ENCODE peak calls at places on chromosomes 2 and 18, in five cellular contexts. C is upper lobe of right lung; F is kidney epithelial cell; T is CD8-positive, alpha-beta T cell; U is epithelial cell of esophagus. D is an unnamed sample.

GRCh38 chr2:1781291-1782080 is 37.2 kb upstream of the PXDN start:
- DNase-seq in C (no peak), F (no peak), T (peak), U (no peak), D (no peak)

GRCh38 chr2:128520787-128521186 is 202.1 kb upstream of the HS6ST1 start:
- DNase-seq in C (no peak), F (no peak), T (no peak), U (no peak), D (peak)

GRCh38 chr2:143426296-143426695 is 297.1 kb downstream of the ARHGAP15 start:
- DNase-seq in C (no peak), F (peak), T (no peak), U (peak), D (no peak)

GRCh38 chr2:109613922-109614714 is at the start of the genes SEPTIN10 and SOWAHC:
- DNase-seq in C (peak), F (peak), T (peak), U (peak), D (peak)

GRCh38 chr2:24793752-24794477 is 690 bp downstream of the CENPO start:
- DNase-seq in C (no peak), F (peak), T (no peak), U (peak), D (no peak)

GRCh38 chr2:223901311-223901710 is 43.8 kb downstream of the WDFY1 start:
- DNase-seq in C (no peak), F (no peak), T (no peak), U (no peak), D (no peak)

GRCh38 chr2:26805241-26805676 is 19.4 kb downstream of the CENPA start:
- DNase-seq in C (no peak), F (peak), T (no peak), U (peak), D (no peak)

GRCh38 chr18:49279041-49279440 is 181.4 kb downstream of the DYM start:
- DNase-seq in C (no peak), F (no peak), T (no peak), U (peak), D (no peak)

GRCh38 chr18:44835555-44836156 is 155.0 kb downstream of the SETBP1 start:
- DNase-seq in C (no peak), F (no peak), T (no peak), U (no peak), D (no peak)

GRCh38 chr18:66196805-66197204 is 407.1 kb downstream of the CDH19 start:
- DNase-seq in C (no peak), F (no peak), T (no peak), U (no peak), D (no peak)

GRCh38 chr18:59950215-59950944 is 50.6 kb downstream of the PMAIP1 start:
- DNase-seq in C (no peak), F (no peak), T (no peak), U (peak), D (no peak)

GRCh38 chr2:88055436-88056128 is at the start of gene KRCC1:
- DNase-seq in C (peak), F (peak), T (peak), U (peak), D (peak)
- TF ChIP-seq CTCF in C (no peak), F (no peak), T (no peak), U (no peak), D (no peak)

DNA sequence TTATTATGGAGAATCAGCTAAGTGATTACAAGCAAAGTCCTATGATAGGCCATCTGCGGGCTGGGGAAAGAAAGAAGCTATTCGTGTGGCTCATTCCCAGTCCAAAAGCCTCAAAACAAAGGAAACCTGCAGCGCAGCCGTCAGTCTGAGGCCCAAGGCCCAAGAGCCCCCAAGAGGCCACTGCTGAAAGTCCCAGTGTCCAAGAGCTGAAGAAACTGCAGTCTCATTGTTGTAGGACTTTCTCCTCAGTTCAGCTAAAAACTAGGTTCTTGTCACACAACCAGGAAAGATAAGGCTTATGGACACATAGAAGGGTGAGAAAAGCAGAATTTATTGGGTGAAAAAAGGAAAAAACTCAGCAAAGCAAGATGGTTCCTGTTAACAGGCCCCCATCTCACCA is 143.2 kb downstream of the RHBDD1 start:
- DNase-seq in C (no peak), F (no peak), T (no peak), U (no peak), D (no peak)
- TF ChIP-seq CTCF in C (no peak), F (no peak), T (no peak), U (no peak), D (no peak)

DNA sequence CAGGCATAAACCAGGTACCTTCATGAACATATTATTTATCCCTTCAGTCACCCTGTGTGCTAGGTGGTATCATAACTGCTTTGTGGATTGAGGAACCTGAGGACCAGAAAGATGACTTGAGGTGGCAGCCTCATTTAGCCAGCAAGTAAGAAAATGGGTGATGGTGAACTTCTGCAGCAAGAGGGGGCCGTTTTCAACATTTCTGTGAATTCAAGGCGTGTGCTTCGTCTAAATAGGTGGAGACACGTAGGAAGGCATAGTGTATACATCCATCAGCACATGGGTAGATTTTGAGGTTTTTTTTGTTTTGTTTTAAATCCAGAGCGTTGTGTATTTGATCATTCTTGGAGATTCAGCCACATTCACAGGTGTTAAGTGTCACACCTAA is 118.7 kb downstream of the SPTBN1 start:
- DNase-seq in C (no peak), F (no peak), T (no peak), U (no peak), D (no peak)
- TF ChIP-seq CTCF in C (no peak), F (no peak), T (no peak), U (no peak), D (no peak)

DNA sequence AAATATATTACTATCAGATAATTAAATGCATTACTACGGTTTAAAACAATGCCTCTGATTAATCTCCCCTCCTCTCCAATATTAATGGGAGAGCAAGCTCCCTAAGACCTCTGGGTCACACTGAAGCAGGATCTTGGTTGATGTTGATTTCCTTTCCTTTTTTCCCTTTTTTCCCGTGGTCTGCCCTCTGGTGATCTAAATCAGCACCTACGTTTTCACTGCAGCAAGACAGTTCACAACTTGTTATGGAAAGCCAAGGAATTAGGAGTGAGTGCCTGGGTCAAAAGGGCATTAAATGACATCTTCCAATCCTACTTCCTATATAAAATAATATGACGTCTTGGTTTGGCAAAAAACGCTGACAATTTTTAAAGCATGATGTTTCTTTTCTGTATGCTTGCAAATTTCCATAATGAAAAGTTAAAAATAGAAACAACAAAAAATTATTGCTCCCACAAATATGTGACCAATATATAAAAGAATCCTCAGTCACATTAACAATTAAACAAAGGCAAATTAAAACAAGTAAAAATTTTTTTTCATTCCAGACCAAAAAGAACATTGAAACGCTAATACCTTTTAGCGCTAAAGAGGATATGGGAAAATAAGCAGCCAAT is 7.9 kb upstream of the CFAP36 start:
- DNase-seq in C (no peak), F (no peak), T (no peak), U (peak), D (no peak)
- TF ChIP-seq CTCF in C (peak), F (peak), T (no peak), U (peak), D (no peak)

DNA sequence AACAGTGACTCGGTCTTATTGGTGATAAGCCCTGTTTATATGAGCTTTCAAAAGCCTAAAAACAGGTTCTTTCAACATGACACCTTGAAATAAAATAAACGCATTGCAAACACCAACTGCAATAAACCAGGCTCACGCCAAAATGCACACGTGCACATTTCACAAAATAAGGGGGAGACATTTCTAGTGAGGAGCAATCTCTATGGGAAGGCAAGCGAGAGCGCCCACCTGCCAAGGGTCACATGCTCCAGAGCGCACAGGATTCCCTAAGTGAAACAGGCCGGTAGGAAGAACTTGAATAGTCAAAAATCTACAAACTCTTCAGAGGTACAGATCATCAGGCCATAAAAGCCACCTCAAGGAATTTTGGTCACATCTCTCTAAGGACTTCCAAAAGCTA is 1.9 kb downstream of the PID1 start:
- DNase-seq in C (no peak), F (no peak), T (no peak), U (no peak), D (no peak)
- TF ChIP-seq CTCF in C (no peak), F (no peak), T (no peak), U (no peak), D (no peak)

DNA sequence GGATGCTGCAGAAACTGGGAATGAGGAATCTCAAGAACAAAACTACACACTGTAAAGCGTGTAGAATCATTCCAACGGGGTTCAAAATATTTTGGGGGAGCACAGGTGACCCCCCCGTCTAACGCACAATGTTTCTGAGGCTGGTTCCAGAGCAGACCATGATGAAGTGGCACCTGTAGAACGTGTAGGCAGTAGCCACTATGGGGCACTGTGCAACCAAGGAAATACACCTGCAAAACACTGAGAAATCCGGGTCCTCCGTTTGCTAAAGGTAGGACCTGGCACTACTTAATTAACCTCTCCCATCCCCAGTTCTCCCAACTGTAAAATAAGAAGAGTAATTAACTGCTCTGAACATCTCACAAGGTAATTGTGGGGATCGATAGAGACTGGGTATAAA is 22.6 kb downstream of the ST6GAL2 start:
- DNase-seq in C (no peak), F (no peak), T (no peak), U (peak), D (no peak)
- TF ChIP-seq CTCF in C (no peak), F (peak), T (no peak), U (no peak), D (no peak)

GRCh38 chr2:103512442-103512841 is 750.6 kb downstream of the TMEM182 start:
- DNase-seq in C (no peak), F (no peak), T (no peak), U (no peak), D (no peak)

GRCh38 chr2:103506812-103507211 is 745.0 kb downstream of the TMEM182 start:
- DNase-seq in C (no peak), F (no peak), T (no peak), U (no peak), D (no peak)
- TF ChIP-seq CTCF in C (no peak), F (no peak), T (no peak), U (no peak), D (no peak)

GRCh38 chr18:11387880-11388279 is 221.5 kb upstream of the SLC35G4 start:
- DNase-seq in C (no peak), F (no peak), T (no peak), U (peak), D (no peak)
- TF ChIP-seq CTCF in C (peak), F (no peak), T (no peak), U (no peak), D (peak)

DNA sequence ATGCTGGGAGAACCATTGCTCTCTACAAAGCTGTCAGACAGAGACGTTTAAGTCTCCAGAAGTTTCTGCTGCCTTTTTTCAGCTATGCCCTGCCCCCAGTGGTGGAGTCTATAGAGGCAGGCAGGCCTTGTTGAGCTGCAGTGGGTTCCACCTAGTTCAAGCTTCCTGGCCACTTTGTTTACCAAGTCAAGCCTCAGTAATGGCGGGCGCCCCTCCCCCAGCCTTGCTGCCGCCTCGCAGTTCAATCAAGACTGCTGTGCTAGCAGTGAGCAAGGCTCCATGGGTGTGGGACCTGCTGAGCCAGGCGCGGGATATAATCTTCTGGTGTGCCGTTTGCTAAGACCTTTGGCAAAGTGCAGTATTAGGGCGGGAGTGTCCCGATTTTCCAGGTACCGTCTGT is 52.7 kb upstream of the SCYGR2 start:
- DNase-seq in C (no peak), F (no peak), T (no peak), U (peak), D (peak)
- TF ChIP-seq CTCF in C (peak), F (peak), T (no peak), U (peak), D (peak)

DNA sequence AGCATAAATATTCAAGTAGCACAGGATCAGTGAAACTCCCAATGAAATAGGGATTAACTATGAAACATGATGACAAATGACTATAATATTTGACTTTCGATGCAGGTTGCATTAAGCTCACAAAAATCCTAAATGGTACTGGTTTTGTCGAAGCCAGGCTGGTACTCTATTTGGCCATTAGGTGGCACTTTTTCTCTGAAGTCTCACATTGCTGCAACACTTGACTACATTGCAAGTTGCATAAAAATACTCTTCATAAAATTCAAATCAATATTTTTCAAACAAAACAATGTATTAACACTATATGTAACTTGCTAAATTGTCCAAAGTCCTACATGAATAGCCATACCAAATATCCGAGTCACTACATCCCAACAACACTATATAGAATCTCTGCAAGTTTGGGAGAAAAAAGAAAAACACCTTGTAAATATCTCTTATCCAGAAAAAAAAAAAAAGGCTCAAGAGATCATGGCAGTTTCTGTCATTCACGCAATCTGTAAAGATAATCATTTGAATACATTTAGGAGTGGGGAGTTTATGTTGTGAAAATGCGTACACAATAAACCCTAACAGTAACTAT is 9.5 kb downstream of the RTTN start:
- DNase-seq in C (no peak), F (peak), T (no peak), U (peak), D (no peak)
- TF ChIP-seq CTCF in C (peak), F (peak), T (peak), U (peak), D (peak)

D was measured in GM06990.